ENCODE peak calls at places on chromosomes 1 and 21, in six cellular contexts. One of them, this sample, is unnamed.

GRCh38 chr1:117608213-117608612 is 2.4 kb downstream of the TENT5C start:
- DNase-seq in lower lobe of right lung: no peak
- DNase-seq in osteocyte: no peak
- DNase-seq in GM23338: no peak
- DNase-seq in Panc1: no peak
- DNase-seq in ovary: no peak
- DNase-seq in this sample: no peak

GRCh38 chr1:203273869-203274602 is 31.3 kb upstream of the BTG2 start:
- DNase-seq in lower lobe of right lung: peak; percentile 82
- DNase-seq in osteocyte: peak; percentile 71
- DNase-seq in GM23338: peak; percentile 54
- DNase-seq in Panc1: no peak
- DNase-seq in ovary: no peak
- DNase-seq in this sample: no peak

GRCh38 chr1:169561692-169562091 is 24.6 kb downstream of the F5 start:
- DNase-seq in lower lobe of right lung: no peak
- DNase-seq in osteocyte: no peak
- DNase-seq in GM23338: no peak
- DNase-seq in Panc1: no peak
- DNase-seq in ovary: no peak
- DNase-seq in this sample: no peak

GRCh38 chr1:90706437-90707362 is 10.4 kb downstream of the BARHL2 start:
- DNase-seq in lower lobe of right lung: no peak
- DNase-seq in osteocyte: no peak
- DNase-seq in GM23338: peak; percentile 81
- DNase-seq in Panc1: no peak
- DNase-seq in ovary: no peak
- DNase-seq in this sample: no peak

GRCh38 chr1:70044832-70045231 is 160.5 kb downstream of the LRRC40 start:
- DNase-seq in lower lobe of right lung: no peak
- DNase-seq in osteocyte: no peak
- DNase-seq in GM23338: no peak
- DNase-seq in Panc1: no peak
- DNase-seq in ovary: no peak
- DNase-seq in this sample: no peak

GRCh38 chr1:89900791-89901708 is 80.2 kb downstream of the LRRC8D start:
- DNase-seq in lower lobe of right lung: no peak
- DNase-seq in osteocyte: no peak
- DNase-seq in GM23338: no peak
- DNase-seq in Panc1: no peak
- DNase-seq in ovary: no peak
- DNase-seq in this sample: no peak

GRCh38 chr1:109687641-109688499 is at the start of gene GSTM1:
- DNase-seq in lower lobe of right lung: no peak
- DNase-seq in osteocyte: no peak
- DNase-seq in GM23338: no peak
- DNase-seq in Panc1: no peak
- DNase-seq in ovary: peak; percentile 91
- DNase-seq in this sample: no peak

GRCh38 chr1:172144445-172145060 is 275.9 kb upstream of the C1orf105 start:
- DNase-seq in lower lobe of right lung: peak; percentile 45
- DNase-seq in osteocyte: peak; percentile 97
- DNase-seq in GM23338: no peak
- DNase-seq in Panc1: no peak
- DNase-seq in ovary: peak; percentile 87
- DNase-seq in this sample: peak; percentile 84

GRCh38 chr1:8670371-8670818 is 147.0 kb downstream of the RERE start:
- DNase-seq in lower lobe of right lung: no peak
- DNase-seq in osteocyte: no peak
- DNase-seq in GM23338: no peak
- DNase-seq in Panc1: no peak
- DNase-seq in ovary: no peak
- DNase-seq in this sample: no peak

GRCh38 chr1:232384172-232384571 is 245.8 kb downstream of the SIPA1L2 start:
- DNase-seq in lower lobe of right lung: no peak
- DNase-seq in osteocyte: no peak
- DNase-seq in GM23338: no peak
- DNase-seq in Panc1: no peak
- DNase-seq in ovary: no peak
- DNase-seq in this sample: no peak

GRCh38 chr1:222325506-222325905 is 222.4 kb downstream of the HHIPL2 start:
- DNase-seq in lower lobe of right lung: no peak
- DNase-seq in osteocyte: no peak
- DNase-seq in GM23338: no peak
- DNase-seq in Panc1: no peak
- DNase-seq in ovary: no peak
- DNase-seq in this sample: no peak

GRCh38 chr1:85142753-85143152 is 58.1 kb downstream of the SYDE2 start:
- DNase-seq in lower lobe of right lung: no peak
- DNase-seq in osteocyte: no peak
- DNase-seq in GM23338: no peak
- DNase-seq in Panc1: no peak
- DNase-seq in ovary: no peak
- DNase-seq in this sample: no peak

GRCh38 chr21:38797470-38797869 is 8.3 kb upstream of the ETS2 start:
- DNase-seq in lower lobe of right lung: no peak
- DNase-seq in osteocyte: no peak
- DNase-seq in GM23338: no peak
- DNase-seq in Panc1: no peak
- DNase-seq in ovary: no peak
- DNase-seq in this sample: no peak

GRCh38 chr1:201072149-201072548 is 40.1 kb downstream of the CACNA1S start:
- DNase-seq in lower lobe of right lung: no peak
- DNase-seq in osteocyte: no peak
- DNase-seq in GM23338: no peak
- DNase-seq in Panc1: no peak
- DNase-seq in ovary: no peak
- DNase-seq in this sample: no peak

GRCh38 chr1:226082587-226082917 is 20.0 kb downstream of the H3-3A start:
- DNase-seq in lower lobe of right lung: no peak
- DNase-seq in osteocyte: no peak
- DNase-seq in GM23338: no peak
- DNase-seq in Panc1: no peak
- DNase-seq in ovary: no peak
- DNase-seq in this sample: no peak

GRCh38 chr1:226548281-226549093 is at the start of gene STUM:
- DNase-seq in lower lobe of right lung: no peak
- DNase-seq in osteocyte: no peak
- DNase-seq in GM23338: peak; percentile 68
- DNase-seq in Panc1: no peak
- DNase-seq in ovary: peak; percentile 34
- DNase-seq in this sample: no peak

GRCh38 chr21:14926186-14926585 is 138.6 kb downstream of the NRIP1 start:
- DNase-seq in lower lobe of right lung: no peak
- DNase-seq in osteocyte: no peak
- DNase-seq in GM23338: no peak
- DNase-seq in Panc1: no peak
- DNase-seq in ovary: no peak
- DNase-seq in this sample: no peak

GRCh38 chr1:183885142-183885735 is 80.3 kb downstream of the RGL1 start:
- DNase-seq in lower lobe of right lung: no peak
- DNase-seq in osteocyte: no peak
- DNase-seq in GM23338: no peak
- DNase-seq in Panc1: no peak
- DNase-seq in ovary: no peak
- DNase-seq in this sample: no peak

GRCh38 chr1:66416295-66416694 is 117.7 kb upstream of the SGIP1 start:
- DNase-seq in lower lobe of right lung: no peak
- DNase-seq in osteocyte: no peak
- DNase-seq in GM23338: no peak
- DNase-seq in Panc1: no peak
- DNase-seq in ovary: no peak
- DNase-seq in this sample: no peak

GRCh38 chr1:72050551-72050950 is 231.8 kb downstream of the NEGR1 start:
- DNase-seq in lower lobe of right lung: no peak
- DNase-seq in osteocyte: no peak
- DNase-seq in GM23338: no peak
- DNase-seq in Panc1: no peak
- DNase-seq in ovary: no peak
- DNase-seq in this sample: no peak

GRCh38 chr1:162214202-162214601 is 144.7 kb downstream of the NOS1AP start:
- DNase-seq in lower lobe of right lung: no peak
- DNase-seq in osteocyte: no peak
- DNase-seq in GM23338: no peak
- DNase-seq in Panc1: no peak
- DNase-seq in ovary: no peak
- DNase-seq in this sample: no peak

GRCh38 chr1:1470626-1471388 is 758 bp upstream of the ATAD3B start:
- DNase-seq in lower lobe of right lung: no peak
- DNase-seq in osteocyte: no peak
- DNase-seq in GM23338: peak; percentile 49
- DNase-seq in Panc1: peak; percentile 2
- DNase-seq in ovary: no peak
- DNase-seq in this sample: no peak

GRCh38 chr1:226531360-226532093 is 17.0 kb upstream of the STUM start:
- DNase-seq in lower lobe of right lung: no peak
- DNase-seq in osteocyte: no peak
- DNase-seq in GM23338: no peak
- DNase-seq in Panc1: no peak
- DNase-seq in ovary: no peak
- DNase-seq in this sample: no peak

GRCh38 chr1:154490327-154490726 is 11.7 kb upstream of the TDRD10 start:
- DNase-seq in lower lobe of right lung: no peak
- DNase-seq in osteocyte: no peak
- DNase-seq in GM23338: no peak
- DNase-seq in Panc1: no peak
- DNase-seq in ovary: no peak
- DNase-seq in this sample: no peak

GRCh38 chr1:114314098-114314497 is 160.4 kb upstream of the SYT6 start:
- DNase-seq in lower lobe of right lung: no peak
- DNase-seq in osteocyte: no peak
- DNase-seq in GM23338: no peak
- DNase-seq in Panc1: no peak
- DNase-seq in ovary: no peak
- DNase-seq in this sample: no peak

GRCh38 chr21:45570826-45571601 is 28.8 kb upstream of the SLC19A1 start:
- DNase-seq in lower lobe of right lung: peak; percentile 16
- DNase-seq in osteocyte: no peak
- DNase-seq in GM23338: no peak
- DNase-seq in Panc1: no peak
- DNase-seq in ovary: peak; percentile 61
- DNase-seq in this sample: no peak

GRCh38 chr1:217135569-217135915 is 412.3 kb upstream of the ESRRG start:
- DNase-seq in lower lobe of right lung: no peak
- DNase-seq in osteocyte: no peak
- DNase-seq in GM23338: peak; percentile 31
- DNase-seq in Panc1: no peak
- DNase-seq in ovary: no peak
- DNase-seq in this sample: peak; percentile 77

GRCh38 chr1:43039228-43040055 is 80.8 kb upstream of the SLC2A1 start:
- DNase-seq in lower lobe of right lung: no peak
- DNase-seq in osteocyte: no peak
- DNase-seq in GM23338: no peak
- DNase-seq in Panc1: no peak
- DNase-seq in ovary: no peak
- DNase-seq in this sample: no peak

GRCh38 chr1:225700889-225701465 is 48.1 kb upstream of the ENAH start:
- DNase-seq in lower lobe of right lung: no peak
- DNase-seq in osteocyte: no peak
- DNase-seq in GM23338: no peak
- DNase-seq in Panc1: no peak
- DNase-seq in ovary: no peak
- DNase-seq in this sample: no peak

DNA sequence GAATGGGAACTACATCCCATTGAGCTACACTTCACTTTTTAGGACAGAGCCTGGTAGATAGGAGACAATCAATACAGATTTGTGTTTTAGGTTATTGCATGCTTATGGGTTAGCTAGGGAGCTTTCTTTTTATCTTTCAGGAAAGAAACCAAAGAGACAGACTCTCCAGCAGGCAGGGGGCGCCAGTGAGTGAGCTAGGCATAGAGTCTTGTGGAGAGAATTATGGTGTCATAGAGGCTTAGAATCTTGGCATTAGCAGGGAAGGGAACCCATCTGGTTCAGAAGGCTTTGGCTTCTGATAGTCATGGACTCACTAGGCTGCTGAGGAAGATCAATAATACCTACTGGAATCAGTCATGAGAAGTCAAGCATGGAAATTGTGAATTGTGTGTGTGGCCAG is at the start of gene SMCP:
- DNase-seq in lower lobe of right lung: no peak
- DNase-seq in osteocyte: no peak
- DNase-seq in GM23338: peak; percentile 79
- DNase-seq in Panc1: no peak
- DNase-seq in ovary: no peak
- DNase-seq in this sample: no peak
- TF ChIP-seq CTCF in lower lobe of right lung: peak; percentile 8
- TF ChIP-seq CTCF in osteocyte: no peak
- TF ChIP-seq CTCF in GM23338: peak; percentile 73
- TF ChIP-seq CTCF in Panc1: peak; percentile 44
- TF ChIP-seq CTCF in ovary: no peak
- TF ChIP-seq CTCF in this sample: peak; percentile 20

GRCh38 chr1:223756002-223756775 is 43.9 kb downstream of the CAPN2 start:
- DNase-seq in lower lobe of right lung: no peak
- DNase-seq in osteocyte: no peak
- DNase-seq in GM23338: no peak
- DNase-seq in Panc1: no peak
- DNase-seq in ovary: no peak
- DNase-seq in this sample: no peak
- TF ChIP-seq CTCF in lower lobe of right lung: no peak
- TF ChIP-seq CTCF in osteocyte: no peak
- TF ChIP-seq CTCF in GM23338: peak; percentile 32
- TF ChIP-seq CTCF in Panc1: no peak
- TF ChIP-seq CTCF in ovary: no peak
- TF ChIP-seq CTCF in this sample: no peak

DNA sequence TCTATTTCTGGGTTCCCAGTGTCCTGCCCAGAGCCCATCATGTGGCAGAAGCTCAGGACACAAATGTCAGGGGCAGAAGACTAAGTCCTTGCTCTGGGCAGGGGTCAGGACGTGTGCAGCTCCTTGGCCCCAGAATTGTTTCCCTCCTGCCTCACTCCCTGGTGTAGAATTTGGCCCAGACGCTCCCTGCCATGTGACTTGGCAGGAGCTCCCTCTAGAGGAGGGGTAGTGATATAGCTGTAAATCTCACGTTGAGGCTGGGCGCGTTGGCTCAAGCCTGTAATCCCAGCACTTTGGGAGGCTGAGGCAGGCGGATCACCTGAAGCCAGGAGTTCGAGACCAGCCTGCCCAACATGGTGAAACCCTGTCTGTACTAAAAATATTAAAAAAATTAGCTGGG is 91.2 kb downstream of the UBIAD1 start:
- DNase-seq in lower lobe of right lung: no peak
- DNase-seq in osteocyte: no peak
- DNase-seq in GM23338: peak; percentile 57
- DNase-seq in Panc1: no peak
- DNase-seq in ovary: no peak
- DNase-seq in this sample: no peak
- TF ChIP-seq CTCF in lower lobe of right lung: peak; percentile 35
- TF ChIP-seq CTCF in osteocyte: no peak
- TF ChIP-seq CTCF in GM23338: peak; percentile 92
- TF ChIP-seq CTCF in Panc1: peak; percentile 84
- TF ChIP-seq CTCF in ovary: no peak
- TF ChIP-seq CTCF in this sample: peak; percentile 61

DNA sequence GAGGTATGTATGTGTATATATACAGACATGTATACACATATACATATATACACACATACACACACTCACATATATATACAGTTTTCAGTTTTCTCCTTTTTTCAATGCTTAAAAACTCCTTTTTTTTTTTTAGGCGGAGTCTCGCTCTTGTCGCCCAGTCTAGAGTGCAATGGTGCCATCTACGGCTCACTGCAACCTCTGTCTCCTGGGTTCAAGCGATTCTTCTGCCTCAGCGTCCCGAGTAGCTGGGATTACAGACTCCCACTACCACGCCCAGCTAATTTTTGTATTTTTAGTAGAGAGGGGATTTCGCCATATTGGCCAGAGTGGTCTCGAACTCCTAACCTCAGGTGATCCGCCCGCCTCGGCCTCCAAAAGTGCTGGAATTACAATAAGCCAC is 27.0 kb downstream of the STYXL2 start:
- DNase-seq in lower lobe of right lung: no peak
- DNase-seq in osteocyte: no peak
- DNase-seq in GM23338: no peak
- DNase-seq in Panc1: no peak
- DNase-seq in ovary: no peak
- DNase-seq in this sample: no peak
- TF ChIP-seq CTCF in lower lobe of right lung: no peak
- TF ChIP-seq CTCF in osteocyte: no peak
- TF ChIP-seq CTCF in GM23338: peak; percentile 40
- TF ChIP-seq CTCF in Panc1: no peak
- TF ChIP-seq CTCF in ovary: no peak
- TF ChIP-seq CTCF in this sample: no peak